ENCODE peak calls at places on chromosomes 1 and 21, in four cellular contexts. U is A673; H is endodermal cell; R is stimulated activated CD4-positive, alpha-beta T cell treated with anti-CD3 and anti-CD28 coated beads, Interleukin-12 subunit alpha, Interleukin-12 subunit beta, amount 100 ng/mL, for 48 hours. E is an unnamed sample.

GRCh38 chr1:37890378-37891014 is 31.1 kb upstream of the MTF1 start:
- DNase-seq in R (no peak), U (peak; percentile 54), H (no peak), E (peak; percentile 59)

GRCh38 chr1:198113302-198113701 is 43.5 kb upstream of the NEK7 start:
- DNase-seq in R (no peak), U (no peak), H (no peak), E (no peak)

GRCh38 chr1:169236143-169236542 is 129.7 kb downstream of the ATP1B1 start:
- DNase-seq in R (no peak), H (no peak), U (no peak), E (no peak)

GRCh38 chr21:27192286-27192685 is 225.4 kb upstream of the ADAMTS5 start:
- DNase-seq in R (no peak), U (no peak), H (no peak), E (no peak)

GRCh38 chr1:117611121-117611601 is 5.3 kb downstream of the TENT5C start:
- DNase-seq in U (no peak), H (peak; percentile 26), R (no peak), E (no peak)

GRCh38 chr21:29351691-29352090 is 53.0 kb downstream of the BACH1 start:
- DNase-seq in R (no peak), H (no peak), U (no peak), E (no peak)

GRCh38 chr1:18673976-18674375 is 43.3 kb downstream of the PAX7 start:
- DNase-seq in R (no peak), H (no peak), U (no peak), E (no peak)

GRCh38 chr1:157403203-157403602 is 149.1 kb downstream of the FCRL5 start:
- DNase-seq in H (peak; percentile 85), R (no peak), U (peak; percentile 10), E (no peak)

GRCh38 chr1:82578086-82578726 is 777.5 kb downstream of the ADGRL2 start:
- DNase-seq in U (no peak), R (no peak), H (no peak), E (no peak)

GRCh38 chr1:168202941-168203654 is 22.7 kb upstream of the SFT2D2 start:
- DNase-seq in H (no peak), R (no peak), U (peak; percentile 55), E (peak; percentile 61)

GRCh38 chr1:235142991-235143390 is 14.4 kb upstream of the TOMM20 start:
- DNase-seq in H (no peak), R (no peak), U (no peak), E (no peak)

GRCh38 chr21:38696617-38697016 is 109.1 kb upstream of the ETS2 start:
- DNase-seq in U (no peak), R (no peak), H (no peak), E (no peak)

GRCh38 chr21:33552999-33553598 is 10.3 kb downstream of the SON start:
- DNase-seq in U (no peak), H (no peak), R (no peak), E (no peak)

GRCh38 chr1:58180537-58180936 is 366.0 kb downstream of the OMA1 start:
- DNase-seq in U (no peak), R (no peak), H (no peak), E (no peak)

E was measured in HuH-7.